ENCODE peak calls at places on chromosomes 2 and 18, in ten cellular contexts. F, C, P, J, R, E, I, S, H and A are unnamed samples.

GRCh38 chr2:235936493-235936892 is 231.7 kb downstream of the GBX2 start:
- DNase-seq in F (no peak), C (peak; percentile 70), P (peak; percentile 66), J (no peak), R (no peak), E (no peak), I (no peak), S (no peak), H (peak; percentile 30), A (peak; percentile 54)

GRCh38 chr18:31607384-31607783 is 15.7 kb downstream of the TTR start:
- DNase-seq in F (no peak), C (no peak), P (no peak), J (no peak), R (no peak), E (no peak), I (no peak), S (no peak), H (no peak), A (no peak)

GRCh38 chr2:20771296-20771695 is 51.6 kb downstream of the LDAH start:
- DNase-seq in F (no peak), C (no peak), P (no peak), J (no peak), R (no peak), E (no peak), I (no peak), S (no peak), H (no peak), A (no peak)

GRCh38 chr2:60148717-60149116 is 404.7 kb downstream of the BCL11A start:
- DNase-seq in F (no peak), C (no peak), P (no peak), J (no peak), R (no peak), E (no peak), I (no peak), S (no peak), H (no peak), A (no peak)

GRCh38 chr2:164617466-164617865 is 3.8 kb downstream of the GRB14 start:
- DNase-seq in F (no peak), C (no peak), P (peak; percentile 59), J (no peak), R (no peak), E (peak; percentile 45), I (peak; percentile 52), S (no peak), H (no peak), A (no peak)

GRCh38 chr2:65144571-65144970 is 14.7 kb upstream of the RAB1A start:
- DNase-seq in F (no peak), C (no peak), P (no peak), J (no peak), R (no peak), E (no peak), I (no peak), S (no peak), H (no peak), A (no peak)

GRCh38 chr2:101157272-101157671 is 6.1 kb upstream of the TBC1D8 start:
- DNase-seq in F (no peak), C (no peak), P (no peak), J (no peak), R (no peak), E (no peak), I (no peak), S (no peak), H (no peak), A (no peak)

GRCh38 chr2:168233726-168234406 is 13.5 kb downstream of the STK39 start:
- DNase-seq in F (no peak), C (no peak), P (peak; percentile 63), J (no peak), R (no peak), E (no peak), I (no peak), S (no peak), H (no peak), A (no peak)

GRCh38 chr2:102029952-102030351 is 38.2 kb downstream of the IL1R2 start:
- DNase-seq in F (no peak), C (no peak), P (no peak), J (no peak), R (no peak), E (no peak), I (no peak), S (no peak), H (no peak), A (no peak)

GRCh38 chr18:6593142-6593889 is 136.2 kb upstream of the ARHGAP28 start:
- DNase-seq in F (no peak), C (no peak), P (no peak), J (no peak), R (no peak), E (no peak), I (no peak), S (no peak), H (no peak), A (no peak)

GRCh38 chr2:212626371-212626918 is 87.8 kb upstream of the ERBB4 start:
- DNase-seq in F (no peak), C (no peak), P (no peak), J (no peak), R (no peak), E (no peak), I (peak; percentile 76), S (no peak), H (no peak), A (no peak)

GRCh38 chr2:5672749-5673147 is 19.4 kb upstream of the SOX11 start:
- DNase-seq in F (no peak), C (no peak), P (no peak), J (no peak), R (no peak), E (no peak), I (no peak), S (no peak), H (no peak), A (no peak)

GRCh38 chr2:44937688-44938240 is 3.7 kb upstream of the SIX3 start:
- DNase-seq in F (no peak), C (peak; percentile 51), P (no peak), J (no peak), R (no peak), E (no peak), I (no peak), S (no peak), H (peak; percentile 38), A (peak; percentile 69)